ENCODE peak calls at places on chromosomes 6 and 20, in ten cellular contexts. One of them, this sample, is unnamed.

GRCh38 chr6:46128476-46128875 is 1.3 kb upstream of the ENPP4 start:
- DNase-seq in HEK293T: no peak
- DNase-seq in NCI-H1092: no peak
- DNase-seq in dorsolateral prefrontal cortex: no peak
- DNase-seq in T-cell: no peak
- DNase-seq in nephron progenitor cell: no peak
- DNase-seq in neural crest cell: no peak
- DNase-seq in Caco-2: no peak
- DNase-seq in putamen: no peak
- DNase-seq in stimulated activated CD4-positive, alpha-beta T cell treated with anti-CD3 and anti-CD28 coated beads, Interleukin-4, amount 100 ng/mL, for 48 hours: no peak
- DNase-seq in this sample: no peak

GRCh38 chr6:115220760-115221159 is 839.9 kb downstream of the FRK start:
- DNase-seq in dorsolateral prefrontal cortex: no peak
- DNase-seq in nephron progenitor cell: no peak
- DNase-seq in Caco-2: no peak
- DNase-seq in neural crest cell: no peak
- DNase-seq in putamen: no peak
- DNase-seq in T-cell: no peak
- DNase-seq in NCI-H1092: no peak
- DNase-seq in stimulated activated CD4-positive, alpha-beta T cell treated with anti-CD3 and anti-CD28 coated beads, Interleukin-4, amount 100 ng/mL, for 48 hours: no peak
- DNase-seq in HEK293T: no peak
- DNase-seq in this sample: no peak

GRCh38 chr6:92297101-92297500 is 1122.3 kb downstream of the EPHA7 start:
- DNase-seq in T-cell: no peak
- DNase-seq in Caco-2: no peak
- DNase-seq in NCI-H1092: no peak
- DNase-seq in stimulated activated CD4-positive, alpha-beta T cell treated with anti-CD3 and anti-CD28 coated beads, Interleukin-4, amount 100 ng/mL, for 48 hours: no peak
- DNase-seq in neural crest cell: no peak
- DNase-seq in nephron progenitor cell: no peak
- DNase-seq in putamen: no peak
- DNase-seq in dorsolateral prefrontal cortex: no peak
- DNase-seq in HEK293T: no peak
- DNase-seq in this sample: no peak

GRCh38 chr20:10747019-10747418 is 73.2 kb upstream of the JAG1 start:
- DNase-seq in nephron progenitor cell: no peak
- DNase-seq in neural crest cell: no peak
- DNase-seq in dorsolateral prefrontal cortex: no peak
- DNase-seq in NCI-H1092: no peak
- DNase-seq in HEK293T: no peak
- DNase-seq in Caco-2: no peak
- DNase-seq in T-cell: no peak
- DNase-seq in putamen: no peak
- DNase-seq in stimulated activated CD4-positive, alpha-beta T cell treated with anti-CD3 and anti-CD28 coated beads, Interleukin-4, amount 100 ng/mL, for 48 hours: no peak
- DNase-seq in this sample: no peak

GRCh38 chr6:133242761-133243590 is 1.8 kb downstream of the EYA4 start:
- DNase-seq in nephron progenitor cell: peak; percentile 43
- DNase-seq in HEK293T: peak; percentile 30
- DNase-seq in stimulated activated CD4-positive, alpha-beta T cell treated with anti-CD3 and anti-CD28 coated beads, Interleukin-4, amount 100 ng/mL, for 48 hours: no peak
- DNase-seq in T-cell: no peak
- DNase-seq in dorsolateral prefrontal cortex: no peak
- DNase-seq in putamen: no peak
- DNase-seq in NCI-H1092: peak; percentile 69
- DNase-seq in Caco-2: no peak
- DNase-seq in neural crest cell: peak; percentile 17
- DNase-seq in this sample: no peak

GRCh38 chr6:8268156-8268555 is 165.8 kb upstream of the EEF1E1 start:
- DNase-seq in stimulated activated CD4-positive, alpha-beta T cell treated with anti-CD3 and anti-CD28 coated beads, Interleukin-4, amount 100 ng/mL, for 48 hours: no peak
- DNase-seq in NCI-H1092: no peak
- DNase-seq in T-cell: no peak
- DNase-seq in putamen: no peak
- DNase-seq in Caco-2: no peak
- DNase-seq in HEK293T: no peak
- DNase-seq in neural crest cell: no peak
- DNase-seq in dorsolateral prefrontal cortex: no peak
- DNase-seq in nephron progenitor cell: no peak
- DNase-seq in this sample: no peak

GRCh38 chr6:18308070-18308735 is 43.9 kb upstream of the DEK start:
- DNase-seq in nephron progenitor cell: no peak
- DNase-seq in HEK293T: no peak
- DNase-seq in dorsolateral prefrontal cortex: no peak
- DNase-seq in NCI-H1092: no peak
- DNase-seq in neural crest cell: no peak
- DNase-seq in stimulated activated CD4-positive, alpha-beta T cell treated with anti-CD3 and anti-CD28 coated beads, Interleukin-4, amount 100 ng/mL, for 48 hours: no peak
- DNase-seq in putamen: no peak
- DNase-seq in T-cell: no peak
- DNase-seq in Caco-2: no peak
- DNase-seq in this sample: no peak

GRCh38 chr6:163529605-163530004 is 115.1 kb downstream of the QKI start:
- DNase-seq in putamen: no peak
- DNase-seq in Caco-2: no peak
- DNase-seq in stimulated activated CD4-positive, alpha-beta T cell treated with anti-CD3 and anti-CD28 coated beads, Interleukin-4, amount 100 ng/mL, for 48 hours: no peak
- DNase-seq in NCI-H1092: no peak
- DNase-seq in neural crest cell: no peak
- DNase-seq in dorsolateral prefrontal cortex: no peak
- DNase-seq in HEK293T: no peak
- DNase-seq in nephron progenitor cell: no peak
- DNase-seq in T-cell: no peak
- DNase-seq in this sample: no peak

GRCh38 chr20:10432079-10432478 is 1.9 kb downstream of the MKKS start:
- DNase-seq in T-cell: no peak
- DNase-seq in neural crest cell: no peak
- DNase-seq in putamen: no peak
- DNase-seq in dorsolateral prefrontal cortex: no peak
- DNase-seq in stimulated activated CD4-positive, alpha-beta T cell treated with anti-CD3 and anti-CD28 coated beads, Interleukin-4, amount 100 ng/mL, for 48 hours: no peak
- DNase-seq in NCI-H1092: no peak
- DNase-seq in HEK293T: no peak
- DNase-seq in nephron progenitor cell: no peak
- DNase-seq in Caco-2: no peak
- DNase-seq in this sample: no peak

GRCh38 chr20:57395111-57395959 is 4.1 kb downstream of the RBM38 start:
- DNase-seq in T-cell: no peak
- DNase-seq in nephron progenitor cell: no peak
- DNase-seq in NCI-H1092: no peak
- DNase-seq in putamen: peak; percentile 98
- DNase-seq in dorsolateral prefrontal cortex: peak; percentile 92
- DNase-seq in HEK293T: no peak
- DNase-seq in Caco-2: no peak
- DNase-seq in stimulated activated CD4-positive, alpha-beta T cell treated with anti-CD3 and anti-CD28 coated beads, Interleukin-4, amount 100 ng/mL, for 48 hours: no peak
- DNase-seq in neural crest cell: peak; percentile 44
- DNase-seq in this sample: no peak

GRCh38 chr6:74991573-74992332 is 214.1 kb downstream of the COL12A1 start:
- DNase-seq in nephron progenitor cell: no peak
- DNase-seq in NCI-H1092: no peak
- DNase-seq in stimulated activated CD4-positive, alpha-beta T cell treated with anti-CD3 and anti-CD28 coated beads, Interleukin-4, amount 100 ng/mL, for 48 hours: no peak
- DNase-seq in HEK293T: no peak
- DNase-seq in T-cell: no peak
- DNase-seq in Caco-2: no peak
- DNase-seq in dorsolateral prefrontal cortex: no peak
- DNase-seq in putamen: no peak
- DNase-seq in neural crest cell: no peak
- DNase-seq in this sample: no peak

GRCh38 chr20:25254571-25254970 is 6.7 kb downstream of the PYGB start:
- DNase-seq in T-cell: no peak
- DNase-seq in HEK293T: no peak
- DNase-seq in NCI-H1092: no peak
- DNase-seq in putamen: no peak
- DNase-seq in stimulated activated CD4-positive, alpha-beta T cell treated with anti-CD3 and anti-CD28 coated beads, Interleukin-4, amount 100 ng/mL, for 48 hours: no peak
- DNase-seq in dorsolateral prefrontal cortex: no peak
- DNase-seq in nephron progenitor cell: no peak
- DNase-seq in Caco-2: no peak
- DNase-seq in neural crest cell: no peak
- DNase-seq in this sample: no peak

GRCh38 chr6:42175860-42176259 is 2.7 kb downstream of the GUCA1A start:
- DNase-seq in T-cell: no peak
- DNase-seq in Caco-2: no peak
- DNase-seq in dorsolateral prefrontal cortex: no peak
- DNase-seq in stimulated activated CD4-positive, alpha-beta T cell treated with anti-CD3 and anti-CD28 coated beads, Interleukin-4, amount 100 ng/mL, for 48 hours: no peak
- DNase-seq in NCI-H1092: no peak
- DNase-seq in neural crest cell: no peak
- DNase-seq in nephron progenitor cell: no peak
- DNase-seq in HEK293T: no peak
- DNase-seq in putamen: no peak
- DNase-seq in this sample: no peak

GRCh38 chr6:122580731-122581130 is 29.5 kb upstream of the PKIB start:
- DNase-seq in nephron progenitor cell: no peak
- DNase-seq in HEK293T: no peak
- DNase-seq in dorsolateral prefrontal cortex: no peak
- DNase-seq in neural crest cell: no peak
- DNase-seq in NCI-H1092: no peak
- DNase-seq in putamen: no peak
- DNase-seq in Caco-2: no peak
- DNase-seq in T-cell: no peak
- DNase-seq in stimulated activated CD4-positive, alpha-beta T cell treated with anti-CD3 and anti-CD28 coated beads, Interleukin-4, amount 100 ng/mL, for 48 hours: no peak
- DNase-seq in this sample: no peak

GRCh38 chr6:144657691-144658090 is 372.6 kb downstream of the UTRN start:
- DNase-seq in dorsolateral prefrontal cortex: no peak
- DNase-seq in putamen: no peak
- DNase-seq in nephron progenitor cell: no peak
- DNase-seq in NCI-H1092: no peak
- DNase-seq in HEK293T: peak; percentile 31
- DNase-seq in T-cell: no peak
- DNase-seq in Caco-2: no peak
- DNase-seq in neural crest cell: no peak
- DNase-seq in stimulated activated CD4-positive, alpha-beta T cell treated with anti-CD3 and anti-CD28 coated beads, Interleukin-4, amount 100 ng/mL, for 48 hours: no peak
- DNase-seq in this sample: no peak